ENCODE peak calls at places on chromosomes 11 and 22, in six cellular contexts. P, E, H, R, V and B are unnamed samples.

GRCh38 chr11:70913715-70914231 is 338.6 kb downstream of the SHANK2 start:
- DNase-seq in E (peak; percentile 66), V (no peak), R (no peak), P (peak; percentile 37), H (no peak), B (no peak)

GRCh38 chr11:1939006-1939626 is 8.0 kb upstream of the MRPL23 start:
- DNase-seq in E (peak; percentile 16), V (no peak), R (no peak), H (no peak), P (no peak), B (no peak)

GRCh38 chr22:27786253-27786898 is 15.2 kb downstream of the MN1 start:
- DNase-seq in R (peak; percentile 56), E (no peak), H (no peak), P (no peak), V (no peak), B (no peak)

GRCh38 chr11:76259299-76259908 is 53.1 kb upstream of the WNT11 start:
- DNase-seq in H (no peak), R (no peak), V (no peak), P (no peak), E (no peak), B (no peak)

GRCh38 chr11:69298778-69299461 is 5.0 kb downstream of the MYEOV start:
- DNase-seq in P (peak; percentile 29), H (peak; percentile 20), V (no peak), E (peak; percentile 39), R (no peak), B (peak; percentile 65)

GRCh38 chr11:2685051-2685450 is 14.7 kb downstream of the KCNQ1OT1 start:
- DNase-seq in H (no peak), V (no peak), P (no peak), R (no peak), E (no peak), B (no peak)

GRCh38 chr11:2975594-2975993 is 16.5 kb downstream of the NAP1L4 start:
- DNase-seq in E (no peak), V (no peak), R (no peak), H (peak; percentile 45), P (peak; percentile 19), B (no peak)

GRCh38 chr11:105219670-105220069 is 80.1 kb upstream of the CARD18 start:
- DNase-seq in H (no peak), R (no peak), P (no peak), E (no peak), V (no peak), B (no peak)

GRCh38 chr11:81772161-81772560 is 961.5 kb downstream of the FAM181B start:
- DNase-seq in E (no peak), V (no peak), P (no peak), R (peak; percentile 20), H (no peak), B (no peak)

GRCh38 chr11:20022363-20023081 is 137.8 kb downstream of the DBX1 start:
- DNase-seq in H (no peak), R (peak; percentile 75), V (no peak), E (no peak), P (peak; percentile 9), B (no peak)

GRCh38 chr22:23526588-23527315 is 53.3 kb downstream of the IGLL1 start:
- DNase-seq in H (no peak), P (no peak), V (no peak), E (no peak), R (no peak), B (no peak)

GRCh38 chr22:24964441-24964840 is 11.9 kb downstream of the KIAA1671 start:
- DNase-seq in E (no peak), P (no peak), V (no peak), R (no peak), H (no peak), B (no peak)